ENCODE peak calls at places on chromosomes 6 and 20, in four cellular contexts. S is HCT116, Q is H1, H is SK-N-SH. V is an unnamed sample.
A peak's percentile ranks its signal among the peaks of the same experiment; 100 is the strongest.

GRCh38 chr20:61770203-61770602 is 295.5 kb downstream of the TAF4 start:
- DNase-seq in Q (no peak), S (no peak), H (no peak), V (no peak)

GRCh38 chr6:133206942-133207341 is 34.2 kb upstream of the EYA4 start:
- DNase-seq in S (no peak), Q (no peak), H (no peak), V (no peak)

GRCh38 chr6:30013296-30013922 is 47.7 kb upstream of the POLR1H start:
- DNase-seq in H (peak; percentile 64), S (no peak), Q (peak; percentile 31), V (no peak)

GRCh38 chr6:143615785-143616184 is 62.0 kb upstream of the PHACTR2 start:
- DNase-seq in S (no peak), H (no peak), Q (no peak), V (no peak)

GRCh38 chr6:20058912-20059311 is 153.4 kb downstream of the MBOAT1 start:
- DNase-seq in S (no peak), H (no peak), Q (no peak), V (no peak)

GRCh38 chr6:35054106-35054742 is 86.9 kb downstream of the TCP11 start:
- DNase-seq in H (no peak), S (no peak), Q (no peak), V (no peak)

GRCh38 chr6:9126845-9127560 is 691.7 kb upstream of the SLC35B3 start:
- DNase-seq in H (no peak), S (peak; percentile 36), Q (no peak), V (no peak)

GRCh38 chr6:149252626-149253025 is 64.9 kb upstream of the TAB2 start:
- DNase-seq in Q (no peak), S (no peak), H (no peak), V (no peak)

GRCh38 chr20:34978092-34978744 is 22.6 kb downstream of the MYH7B start:
- DNase-seq in Q (no peak), S (no peak), H (no peak), V (no peak)

GRCh38 chr6:43171284-43172126 is 436 bp downstream of the SRF start:
- DNase-seq in H (peak; percentile 93), Q (no peak), S (no peak), V (no peak)

GRCh38 chr20:44532981-44533331 is 11.1 kb upstream of the SERINC3 start:
- DNase-seq in S (no peak), Q (no peak), H (no peak), V (no peak)
- TF ChIP-seq JUND in S (no peak), Q (no peak), H (peak; percentile 70), V (no peak)

GRCh38 chr6:23180504-23181293 is 611.3 kb downstream of the HDGFL1 start:
- DNase-seq in S (no peak), Q (no peak), H (peak; percentile 64), V (no peak)
- TF ChIP-seq JUND in S (no peak), Q (no peak), H (no peak), V (no peak)

GRCh38 chr6:33427585-33428218 is 7.8 kb downstream of the SYNGAP1 start:
- DNase-seq in Q (no peak), H (peak; percentile 80), S (no peak), V (peak; percentile 64)

GRCh38 chr6:33428891-33429744 is 9.3 kb downstream of the SYNGAP1 start:
- DNase-seq in Q (no peak), H (no peak), S (no peak), V (no peak)

GRCh38 chr6:33429745-33430042 is 9.8 kb downstream of the SYNGAP1 start:
- DNase-seq in H (no peak), S (no peak), Q (no peak), V (no peak)

GRCh38 chr6:33426590-33427563 is 7.0 kb downstream of the SYNGAP1 start:
- DNase-seq in Q (no peak), H (peak; percentile 46), S (no peak), V (no peak)

DNA sequence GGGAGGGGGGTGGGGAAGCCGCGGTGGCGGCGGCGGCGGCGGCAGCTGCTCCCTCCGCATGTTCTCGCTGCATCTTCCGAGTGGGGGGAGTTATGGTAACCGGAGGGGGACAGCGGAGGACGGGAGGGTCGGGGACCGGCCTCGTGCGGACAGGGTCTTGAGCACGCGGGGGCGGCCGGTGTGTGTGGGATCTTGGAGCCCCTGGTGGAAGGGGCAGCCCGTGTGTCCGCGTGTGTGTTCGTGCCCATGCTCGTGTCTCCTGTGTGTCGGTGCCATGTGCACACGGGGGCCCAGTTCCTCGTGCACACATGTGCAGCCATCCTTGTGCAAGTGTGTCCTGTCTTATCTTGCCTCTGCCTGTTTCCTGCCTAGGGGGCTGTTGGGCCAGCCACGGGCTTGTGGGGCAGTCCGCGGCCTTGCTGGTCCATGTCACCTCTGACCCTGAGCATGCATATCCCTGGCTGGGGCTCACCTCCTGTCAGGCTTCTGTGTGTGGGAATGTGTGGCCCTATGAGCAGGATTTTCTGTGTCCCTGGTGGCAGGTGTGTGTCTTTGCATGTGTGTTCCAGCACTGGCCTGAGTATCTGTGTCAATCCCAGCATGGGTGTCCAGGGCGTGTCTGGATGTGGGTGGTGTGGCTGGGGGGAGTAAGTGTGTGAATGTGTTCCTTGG is 8.5 kb downstream of the SYNGAP1 start:
- DNase-seq in S (no peak), Q (no peak), H (peak; percentile 71), V (peak; percentile 68)
- TF ChIP-seq JUND in S (no peak), Q (no peak), H (no peak), V (no peak)

GRCh38 chr20:11895832-11896484 is 21.7 kb upstream of the BTBD3 start:
- DNase-seq in S (no peak), H (no peak), Q (no peak), V (no peak)

GRCh38 chr20:11906626-11907480 is 10.8 kb upstream of the BTBD3 start:
- DNase-seq in Q (no peak), H (no peak), S (no peak), V (peak; percentile 54)

GRCh38 chr20:11905460-11906150 is 12.1 kb upstream of the BTBD3 start:
- DNase-seq in H (no peak), S (no peak), Q (no peak), V (no peak)

GRCh38 chr20:11902264-11902663 is 15.4 kb upstream of the BTBD3 start:
- DNase-seq in S (no peak), Q (no peak), H (no peak), V (no peak)

GRCh38 chr20:11901127-11901526 is 16.6 kb upstream of the BTBD3 start:
- DNase-seq in H (no peak), S (no peak), Q (no peak), V (no peak)
- TF ChIP-seq JUND in H (peak; percentile 52), S (no peak), Q (no peak), V (no peak)

DNA sequence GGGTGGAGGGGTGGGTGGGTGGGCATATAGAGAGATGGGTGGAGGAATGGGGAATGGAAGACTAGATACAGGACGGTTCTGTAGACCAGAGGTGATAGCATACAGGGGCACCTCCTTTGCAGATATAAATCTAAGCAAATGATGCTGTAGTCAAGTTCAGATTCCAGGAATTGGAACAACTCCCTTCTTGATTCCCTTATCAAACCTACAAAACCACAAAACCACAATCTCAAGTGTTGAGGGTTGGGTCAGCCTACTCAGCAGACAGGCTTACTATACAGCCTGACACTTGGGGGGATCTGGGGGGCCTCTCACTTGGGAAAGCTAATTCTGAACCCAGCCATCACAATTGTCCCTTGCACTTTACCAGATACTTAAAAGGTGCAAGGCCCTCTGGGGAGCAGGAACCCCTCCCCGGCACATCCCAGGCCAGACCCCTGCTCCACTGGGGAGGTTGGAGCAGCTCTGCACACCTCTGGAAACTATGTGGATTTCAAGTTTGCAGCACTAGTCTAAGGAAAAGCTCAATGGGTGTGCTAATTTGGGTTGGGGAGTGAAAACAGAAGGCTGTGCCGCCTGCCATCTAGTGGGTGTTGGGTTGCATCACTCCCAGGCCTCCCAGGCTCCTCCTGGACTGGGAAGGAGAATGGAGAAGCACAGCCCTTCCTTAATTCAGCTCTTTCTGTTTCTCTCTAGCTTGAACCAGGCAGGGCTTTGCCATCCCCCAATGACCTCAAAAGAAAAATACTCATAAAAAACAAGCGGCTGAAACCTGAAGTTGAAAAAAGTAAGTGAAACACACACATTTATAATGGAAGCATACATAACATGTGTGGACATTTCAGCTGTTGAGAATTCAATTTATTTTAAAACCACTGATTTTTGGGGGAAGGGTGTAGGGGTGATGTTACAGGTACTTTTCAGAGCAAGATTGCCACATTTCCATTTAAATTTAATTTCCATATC is 121.2 kb upstream of the LAMP5 start:
- DNase-seq in S (peak; percentile 41), Q (peak; percentile 58), H (peak; percentile 77), V (peak; percentile 78)
- TF ChIP-seq JUND in S (no peak), Q (peak; percentile 48), H (no peak), V (no peak)